ENCODE peak calls at places on chromosomes 12 and 14, in four cellular contexts. R, O, D and I are unnamed samples.

GRCh38 chr12:47755655-47756562 is 2.8 kb downstream of the RAPGEF3 start:
- DNase-seq in R (no peak), O (no peak), D (no peak), I (peak)

GRCh38 chr14:60720962-60721330 is 3.2 kb downstream of the SIX4 start:
- DNase-seq in R (no peak), D (no peak), O (no peak), I (no peak)

GRCh38 chr12:15880721-15881120 is 1.5 kb upstream of the STRAP start:
- DNase-seq in R (no peak), O (no peak), D (no peak), I (no peak)

GRCh38 chr14:97456497-97456896 is 659.3 kb downstream of the VRK1 start:
- DNase-seq in D (no peak), R (no peak), O (no peak), I (no peak)

GRCh38 chr12:91959220-91959619 is 186.4 kb downstream of the BTG1 start:
- DNase-seq in O (no peak), D (no peak), R (no peak), I (no peak)

GRCh38 chr12:132174703-132175490 is 30.6 kb downstream of the NOC4L start:
- DNase-seq in R (no peak), O (peak), D (no peak), I (no peak)

GRCh38 chr12:116066381-116067230 is 210.9 kb downstream of the MED13L start:
- DNase-seq in D (peak), R (no peak), O (no peak), I (peak)

GRCh38 chr12:97921957-97922722 is 459.5 kb downstream of the RMST start:
- DNase-seq in D (no peak), O (no peak), R (no peak), I (no peak)

GRCh38 chr14:100078997-100079561 is 13.9 kb downstream of the EVL start:
- DNase-seq in O (no peak), R (no peak), D (peak), I (peak)

GRCh38 chr14:45253754-45254300 is 825 bp upstream of the MIS18BP1 start:
- DNase-seq in D (peak), R (no peak), O (peak), I (peak)

GRCh38 chr12:56661979-56662638 is 16.3 kb upstream of the ATP5F1B start:
- DNase-seq in O (no peak), R (no peak), D (no peak), I (no peak)

GRCh38 chr12:65608319-65608916 is 215.9 kb upstream of the HMGA2 start:
- DNase-seq in R (no peak), O (no peak), D (peak), I (no peak)

GRCh38 chr14:93286212-93286890 is 46.5 kb downstream of the BTBD7 start:
- DNase-seq in R (no peak), O (no peak), D (peak), I (no peak)

GRCh38 chr14:85701763-85702162 is 171.8 kb downstream of the FLRT2 start:
- DNase-seq in D (no peak), O (no peak), R (no peak), I (no peak)

GRCh38 chr12:57142727-57143126 is 4.7 kb downstream of the LRP1-AS start:
- DNase-seq in O (no peak), D (no peak), R (no peak), I (no peak)

GRCh38 chr12:115837220-115837619 is 440.3 kb downstream of the MED13L start:
- DNase-seq in O (no peak), D (no peak), R (no peak), I (no peak)

GRCh38 chr14:92456215-92457017 is 57.2 kb upstream of the RIN3 start:
- DNase-seq in O (peak), R (no peak), D (peak), I (no peak)

GRCh38 chr12:48958049-48958388 is 732 bp upstream of the ARF3 start:
- DNase-seq in D (no peak), O (no peak), R (no peak), I (no peak)
- H3K27ac ChIP-seq in D (no peak), O (no peak), R (peak), I (peak)

DNA sequence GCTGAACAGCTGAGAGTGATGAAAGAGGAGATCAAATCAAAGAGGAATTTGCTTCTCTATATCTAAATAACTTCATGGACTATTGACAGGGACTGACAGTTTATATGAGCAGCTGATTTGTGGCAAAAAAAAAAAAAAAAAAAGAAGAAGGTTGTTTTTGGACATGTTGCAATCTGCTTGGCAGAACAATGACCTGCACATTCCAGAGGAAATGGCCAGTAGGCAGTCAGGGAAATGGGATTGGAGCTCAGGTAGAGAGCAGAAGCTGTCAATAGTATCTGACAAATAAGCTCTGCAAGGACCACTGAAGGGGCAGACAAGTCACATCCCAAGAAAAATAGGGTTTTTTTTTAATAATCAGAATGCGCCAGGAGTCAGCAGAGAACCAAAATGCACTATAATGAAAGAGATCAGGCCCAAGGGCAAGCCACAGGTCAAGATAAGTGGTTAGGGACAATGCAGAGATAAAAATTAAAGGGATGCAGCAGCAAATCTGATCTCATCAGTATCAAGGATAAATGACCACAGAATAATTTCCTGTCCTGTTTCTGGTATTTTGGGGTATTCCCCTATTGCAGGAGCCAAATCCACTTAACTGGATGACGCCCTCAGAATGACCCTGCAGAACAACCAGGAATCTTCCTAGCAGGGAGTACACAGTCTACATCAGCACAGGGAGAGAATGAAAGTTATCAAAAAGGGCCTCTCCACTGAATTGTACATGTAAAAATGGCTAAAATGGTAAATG is 22.6 kb upstream of the DUSP16 start:
- DNase-seq in R (no peak), O (no peak), D (no peak), I (no peak)
- TF ChIP-seq CTCF in R (no peak), O (no peak), D (no peak), I (no peak)

DNA sequence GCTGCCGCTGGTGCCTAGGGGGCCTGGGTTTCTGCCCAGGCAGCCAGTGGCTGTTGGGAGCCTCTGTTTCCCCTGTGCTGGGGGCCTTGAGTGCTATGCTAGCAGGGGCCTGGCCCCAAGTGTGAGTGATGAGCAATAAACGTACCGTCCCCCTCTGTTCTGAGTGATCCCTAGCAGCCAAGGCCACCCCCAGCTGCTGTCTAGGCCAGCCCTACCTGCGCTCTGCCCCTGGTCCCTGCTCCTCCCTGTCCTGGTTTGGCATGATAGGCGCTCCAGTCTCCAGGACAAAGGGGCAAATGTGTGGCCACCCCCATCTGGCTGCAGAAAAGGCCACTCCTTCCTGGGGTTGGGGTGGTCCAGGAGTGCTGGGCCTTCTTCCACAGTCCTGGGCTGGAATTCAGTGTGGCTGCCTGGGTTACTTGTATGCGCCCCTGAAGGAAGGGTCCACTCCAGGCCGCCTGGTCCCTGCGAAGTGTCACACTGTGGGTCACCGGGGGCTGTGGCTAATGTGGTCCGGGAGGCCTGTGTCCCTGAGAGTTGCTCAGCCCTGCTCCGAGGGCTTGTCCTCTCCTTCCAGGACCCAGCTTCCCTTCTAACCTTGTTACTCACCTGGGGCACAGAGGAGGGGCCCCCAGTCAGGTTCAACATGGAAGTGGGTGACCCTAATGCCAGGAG is 7.0 kb downstream of the TRMT61A start:
- DNase-seq in O (no peak), R (no peak), D (no peak), I (no peak)
- TF ChIP-seq POLR2A in O (no peak), R (no peak), D (no peak), I (no peak)

DNA sequence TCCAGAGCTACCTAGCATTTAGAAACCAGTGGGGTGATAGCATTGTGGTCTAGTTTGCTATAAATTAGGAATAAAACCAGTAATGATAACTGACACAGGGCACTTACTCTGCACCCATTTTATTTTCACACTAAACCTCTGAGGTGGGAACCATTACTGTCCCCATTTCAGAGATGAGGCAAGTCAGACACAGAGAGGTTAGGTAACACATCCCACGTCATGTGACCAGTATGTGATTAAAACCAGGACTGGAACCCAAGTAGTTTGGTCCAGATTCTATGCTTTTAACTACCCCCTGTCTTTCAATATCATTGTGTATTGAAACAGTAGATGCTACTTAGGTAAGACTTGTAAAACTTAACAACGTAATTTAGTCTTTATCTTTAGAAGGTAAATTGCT is 110.2 kb downstream of the PLXNC1 start:
- DNase-seq in O (no peak), R (no peak), D (no peak), I (no peak)
- H3K27ac ChIP-seq in O (no peak), R (no peak), D (no peak), I (peak)

GRCh38 chr12:46402861-46403731 is 30.5 kb upstream of the SLC38A2 start:
- DNase-seq in O (no peak), D (peak), R (no peak), I (no peak)

GRCh38 chr12:46403732-46404097 is 31.1 kb upstream of the SLC38A2 start:
- DNase-seq in O (no peak), R (no peak), D (no peak), I (no peak)

GRCh38 chr12:46400406-46400805 is 27.8 kb upstream of the SLC38A2 start:
- DNase-seq in D (peak), O (no peak), R (no peak), I (no peak)

GRCh38 chr12:46402451-46402850 is 29.9 kb upstream of the SLC38A2 start:
- DNase-seq in O (no peak), D (peak), R (no peak), I (no peak)

GRCh38 chr12:46401703-46402102 is 29.1 kb upstream of the SLC38A2 start:
- DNase-seq in O (peak), R (no peak), D (peak), I (no peak)
- TF ChIP-seq CTCF in O (peak), R (peak), D (peak), I (no peak)

GRCh38 chr14:103846008-103846568 is 1.3 kb downstream of the PPP1R13B start:
- DNase-seq in D (no peak), R (no peak), O (no peak), I (no peak)

GRCh38 chr14:103846569-103847438 is 571 bp downstream of the PPP1R13B start:
- DNase-seq in R (peak), O (peak), D (no peak), I (no peak)

GRCh38 chr14:103848720-103849077 is 1.3 kb upstream of the PPP1R13B start:
- DNase-seq in D (no peak), R (peak), O (peak), I (no peak)

GRCh38 chr14:103847954-103848719 is 762 bp upstream of the PPP1R13B start:
- DNase-seq in O (peak), D (no peak), R (peak), I (peak)

DNA sequence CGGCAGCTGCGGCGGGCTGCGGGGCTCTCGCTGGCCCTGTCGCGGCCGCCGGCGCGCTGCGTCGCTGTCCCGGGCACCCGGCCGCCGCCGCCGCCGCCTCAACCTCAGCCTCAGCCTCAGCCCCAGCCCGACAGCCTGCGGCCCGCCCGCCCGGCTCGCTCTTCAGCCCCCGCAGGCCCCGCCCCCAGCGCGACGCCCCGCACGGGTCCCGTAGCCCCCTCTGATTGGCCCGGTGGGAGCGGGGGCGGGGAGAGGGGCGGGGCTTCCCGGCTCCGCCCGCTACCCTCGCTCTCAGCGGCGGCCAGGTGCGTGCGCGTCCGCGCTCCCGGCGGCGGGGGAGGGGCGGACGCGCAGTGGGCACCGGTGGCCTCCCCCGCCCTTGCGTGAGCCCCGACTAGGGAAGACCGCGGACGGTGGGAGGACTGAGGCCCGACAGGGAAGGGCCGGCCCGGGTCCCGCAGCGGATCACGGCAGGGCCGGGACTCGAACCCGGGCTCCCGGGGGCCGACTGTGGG is at the start of gene PPP1R13B:
- DNase-seq in R (peak), D (peak), O (peak), I (peak)
- TF ChIP-seq POLR2A in R (peak), D (peak), O (peak), I (peak)

GRCh38 chr14:95711476-95712176 is 2.3 kb downstream of the TCL1A start:
- DNase-seq in D (no peak), R (no peak), O (no peak), I (no peak)

GRCh38 chr14:95707327-95707726 is 6.6 kb downstream of the TCL1A start:
- DNase-seq in O (no peak), D (no peak), R (no peak), I (no peak)

GRCh38 chr14:95713596-95714371 is at the start of gene TCL1A:
- DNase-seq in R (no peak), D (no peak), O (no peak), I (peak)

GRCh38 chr14:95710106-95710505 is 3.8 kb downstream of the TCL1A start:
- DNase-seq in R (no peak), O (no peak), D (no peak), I (no peak)

GRCh38 chr14:95712398-95712797 is 1.5 kb downstream of the TCL1A start:
- DNase-seq in O (no peak), R (no peak), D (no peak), I (no peak)
- H3K27ac ChIP-seq in O (no peak), R (no peak), D (no peak), I (no peak)

DNA sequence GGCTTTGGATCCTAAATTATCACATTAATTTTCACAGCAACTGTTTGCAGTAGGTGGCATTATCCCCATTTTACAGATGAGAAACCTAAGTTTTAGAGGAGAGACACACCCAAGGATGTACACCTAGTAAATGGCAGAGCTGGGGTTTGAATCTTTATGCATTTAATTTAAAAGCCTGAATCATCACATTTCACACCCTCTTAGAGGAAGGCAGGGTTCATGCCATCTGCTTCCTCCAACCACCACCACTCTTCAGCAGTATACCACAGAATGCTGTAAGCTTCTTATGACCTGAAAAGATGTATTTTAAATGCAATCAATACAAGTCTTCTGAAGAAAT is 90.3 kb downstream of the CRADD start:
- DNase-seq in D (no peak), O (no peak), R (no peak), I (no peak)
- TF ChIP-seq CTCF in D (no peak), O (no peak), R (no peak), I (no peak)